ENCODE peak calls at places on chromosomes 6 and 20, in ten cellular contexts. K is suprapubic skin, J is brain microvascular endothelial cell, Y is epithelial cell of esophagus, W is AG10803, S is heart right ventricle, R is transverse colon, Q is HepG2, C is heart left ventricle, F is NB4. D is an unnamed sample.

GRCh38 chr6:114000066-114000465 is 29.1 kb upstream of the HDAC2 start:
- DNase-seq in K (no peak), J (peak), Y (peak), W (peak), S (no peak), R (no peak), Q (no peak), C (no peak), F (no peak), D (no peak)

GRCh38 chr20:48096957-48097890 is 311.9 kb upstream of the SULF2 start:
- DNase-seq in K (no peak), J (no peak), Y (no peak), W (no peak), S (peak), R (no peak), Q (no peak), C (no peak), F (peak), D (no peak)

GRCh38 chr6:73878403-73878802 is 182.4 kb downstream of the CD109 start:
- DNase-seq in K (no peak), J (no peak), Y (no peak), W (peak), S (no peak), R (no peak), Q (no peak), C (no peak), F (no peak), D (no peak)

GRCh38 chr20:24289737-24290481 is 179.5 kb upstream of the SYNDIG1 start:
- DNase-seq in K (no peak), J (no peak), Y (no peak), W (no peak), S (no peak), R (no peak), Q (no peak), C (no peak), F (peak), D (no peak)

GRCh38 chr6:106973018-106973840 is 1.3 kb downstream of the CD24 start:
- DNase-seq in K (no peak), J (no peak), Y (peak), W (no peak), S (peak), R (peak), Q (no peak), C (no peak), F (no peak), D (no peak)

GRCh38 chr6:44235269-44235668 is 11.6 kb upstream of the HSP90AB1 start:
- DNase-seq in K (no peak), J (no peak), Y (no peak), W (no peak), S (no peak), R (no peak), Q (no peak), C (no peak), F (no peak), D (no peak)

GRCh38 chr6:21185849-21186478 is 407.6 kb upstream of the SOX4 start:
- DNase-seq in K (no peak), J (no peak), Y (no peak), W (no peak), S (no peak), R (no peak), Q (no peak), C (no peak), F (no peak), D (no peak)

GRCh38 chr6:89411269-89412070 is 603 bp downstream of the RRAGD start:
- DNase-seq in K (peak), J (no peak), Y (no peak), W (no peak), S (peak), R (peak), Q (no peak), C (peak), F (peak), D (no peak)

GRCh38 chr20:8527998-8528397 is 395.9 kb downstream of the PLCB1 start:
- DNase-seq in K (no peak), J (peak), Y (peak), W (peak), S (no peak), R (no peak), Q (no peak), C (no peak), F (peak), D (no peak)

GRCh38 chr6:25388776-25389175 is 109.6 kb downstream of the CARMIL1 start:
- DNase-seq in K (no peak), J (no peak), Y (peak), W (no peak), S (no peak), R (no peak), Q (no peak), C (no peak), F (no peak), D (no peak)

GRCh38 chr6:139711714-139712585 is 337.5 kb upstream of the CITED2 start:
- DNase-seq in K (no peak), J (peak), Y (peak), W (peak), S (no peak), R (no peak), Q (no peak), C (no peak), F (no peak), D (no peak)

GRCh38 chr20:10376271-10377075 is 57.5 kb downstream of the MKKS start:
- DNase-seq in K (no peak), J (peak), Y (no peak), W (peak), S (no peak), R (no peak), Q (no peak), C (no peak), F (no peak), D (no peak)

GRCh38 chr6:3566812-3567211 is 110.0 kb upstream of the SLC22A23 start:
- DNase-seq in K (no peak), J (peak), Y (no peak), W (peak), S (no peak), R (no peak), Q (no peak), C (no peak), F (peak), D (no peak)

GRCh38 chr6:3559561-3559960 is 102.7 kb upstream of the SLC22A23 start:
- DNase-seq in K (no peak), J (no peak), Y (no peak), W (no peak), S (no peak), R (no peak), Q (no peak), C (no peak), F (no peak), D (no peak)

GRCh38 chr6:3565291-3565690 is 108.4 kb upstream of the SLC22A23 start:
- DNase-seq in K (no peak), J (no peak), Y (no peak), W (no peak), S (no peak), R (no peak), Q (no peak), C (no peak), F (no peak), D (no peak)

DNA sequence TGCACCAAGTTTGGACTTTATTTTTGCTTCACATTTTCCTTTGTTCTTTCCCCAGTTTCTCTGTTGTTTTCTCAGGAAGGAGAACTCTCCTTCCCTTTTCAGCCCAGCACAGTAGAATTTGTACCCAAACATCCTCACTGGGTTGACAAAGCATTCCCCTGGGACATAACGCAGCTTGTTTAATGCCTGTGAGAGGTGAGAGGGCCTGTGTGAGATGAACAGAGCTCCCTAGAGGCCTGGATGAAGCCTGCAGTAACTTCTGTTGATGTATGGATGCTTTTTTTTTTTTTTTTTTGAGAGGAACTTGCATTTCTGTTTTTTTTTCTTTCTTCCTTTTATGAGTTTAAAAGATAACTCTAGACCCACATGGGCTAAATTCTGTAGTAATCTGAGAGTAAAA is 104.9 kb upstream of the SLC22A23 start:
- DNase-seq in K (no peak), J (peak), Y (peak), W (no peak), S (no peak), R (no peak), Q (peak), C (no peak), F (peak), D (no peak)
- TF ChIP-seq CTCF in K (no peak), J (peak), Y (peak), W (peak), S (no peak), R (peak), Q (peak), C (no peak), F (no peak), D (peak)

GRCh38 chr6:41732149-41732548 is 3.3 kb downstream of the TFEB start:
- DNase-seq in K (no peak), J (no peak), Y (no peak), W (no peak), S (no peak), R (no peak), Q (no peak), C (no peak), F (no peak), D (no peak)
- H3K4me3 ChIP-seq in K (no peak), J (no peak), Y (no peak), W (no peak), S (no peak), R (peak), Q (no peak), C (no peak), F (no peak), D (no peak)

GRCh38 chr6:39999006-39999867 is 65.0 kb upstream of the MOCS1 start:
- DNase-seq in K (no peak), J (no peak), Y (no peak), W (no peak), S (no peak), R (no peak), Q (no peak), C (no peak), F (no peak), D (no peak)

GRCh38 chr6:39995633-39996032 is 61.4 kb upstream of the MOCS1 start:
- DNase-seq in K (no peak), J (no peak), Y (no peak), W (no peak), S (no peak), R (peak), Q (no peak), C (no peak), F (no peak), D (no peak)

GRCh38 chr6:39998126-39998525 is 63.9 kb upstream of the MOCS1 start:
- DNase-seq in K (no peak), J (no peak), Y (peak), W (no peak), S (no peak), R (no peak), Q (no peak), C (no peak), F (no peak), D (no peak)

GRCh38 chr6:40000964-40001515 is 66.8 kb upstream of the MOCS1 start:
- DNase-seq in K (no peak), J (no peak), Y (no peak), W (no peak), S (no peak), R (no peak), Q (no peak), C (no peak), F (no peak), D (no peak)

GRCh38 chr6:39997101-39997635 is 62.9 kb upstream of the MOCS1 start:
- DNase-seq in K (no peak), J (no peak), Y (no peak), W (no peak), S (no peak), R (no peak), Q (no peak), C (no peak), F (no peak), D (no peak)
- TF ChIP-seq CTCF in K (no peak), J (no peak), Y (no peak), W (no peak), S (no peak), R (no peak), Q (no peak), C (no peak), F (no peak), D (no peak)

GRCh38 chr6:147509900-147510299 is 1.4 kb downstream of the SAMD5 start:
- DNase-seq in K (no peak), J (no peak), Y (no peak), W (no peak), S (no peak), R (peak), Q (peak), C (no peak), F (no peak), D (no peak)
- H3K4me3 ChIP-seq in K (peak), J (no peak), Y (no peak), W (no peak), S (no peak), R (peak), Q (no peak), C (peak), F (no peak), D (peak)